ENCODE peak calls at places on chromosomes 16 and 17, in four cellular contexts. N is MG63; W is stimulated activated CD4-positive, alpha-beta T cell treated with anti-CD3 and anti-CD28 coated beads, Interleukin-12 subunit alpha, Interleukin-12 subunit beta, amount 100 ng/mL, for 4 hours; F is HFFc6. Q is an unnamed sample.
A peak's percentile ranks its signal among the peaks of the same experiment; 100 is the strongest.

GRCh38 chr17:42502926-42503325 is 33.1 kb upstream of the NAGLU start:
- DNase-seq in F (no peak), W (no peak), N (no peak), Q (no peak)

GRCh38 chr16:30777591-30778297 is 9.3 kb downstream of the ZNF629 start:
- DNase-seq in N (no peak), W (no peak), F (no peak), Q (no peak)

GRCh38 chr16:86671486-86672214 is 93.3 kb downstream of the FOXL1 start:
- DNase-seq in W (no peak), F (no peak), N (no peak), Q (no peak)

GRCh38 chr17:49217651-49218413 is 7.3 kb downstream of the ABI3 start:
- DNase-seq in W (no peak), N (no peak), F (no peak), Q (no peak)

GRCh38 chr17:48548687-48549621 is 4.0 kb upstream of the HOXB2 start:
- DNase-seq in N (no peak), F (no peak), W (no peak), Q (no peak)

GRCh38 chr17:17843096-17843495 is 6.3 kb upstream of the SREBF1 start:
- DNase-seq in N (no peak), F (no peak), W (no peak), Q (no peak)

GRCh38 chr16:58656872-58657271 is 27.2 kb upstream of the CNOT1 start:
- DNase-seq in W (no peak), N (no peak), F (no peak), Q (no peak)

GRCh38 chr16:68470461-68471150 is 22.3 kb upstream of the SMPD3 start:
- DNase-seq in F (no peak), W (no peak), N (no peak), Q (no peak)

GRCh38 chr17:78899361-78900260 is 3.4 kb downstream of the CEP295NL start:
- DNase-seq in W (no peak), N (peak; percentile 49), F (no peak), Q (peak; percentile 34)

GRCh38 chr17:78173025-78173715 is 4.8 kb downstream of the SYNGR2 start:
- DNase-seq in F (no peak), N (no peak), W (no peak), Q (no peak)

GRCh38 chr16:89536886-89537548 is 23.5 kb upstream of the RPL13 start:
- DNase-seq in N (no peak), F (no peak), W (no peak), Q (no peak)

GRCh38 chr17:29196784-29197515 is 16.8 kb upstream of the MYO18A start:
- DNase-seq in N (no peak), W (no peak), F (no peak), Q (no peak)